ENCODE peak calls at places on chromosomes 3 and 15, in five cellular contexts. W, G, N, A and Q are unnamed samples.

GRCh38 chr15:98069256-98069655 is 108.8 kb downstream of the ARRDC4 start:
- DNase-seq in W (no peak), G (no peak), N (no peak), A (no peak), Q (no peak)

GRCh38 chr3:9298236-9298635 is 48.8 kb upstream of the SRGAP3 start:
- DNase-seq in W (no peak), G (no peak), N (no peak), A (no peak), Q (no peak)

GRCh38 chr3:69855436-69856162 is 116.3 kb downstream of the MITF start:
- DNase-seq in W (no peak), G (no peak), N (no peak), A (peak; percentile 12), Q (no peak)

GRCh38 chr3:55937301-55937700 is 450.2 kb upstream of the WNT5A start:
- DNase-seq in W (no peak), G (no peak), N (no peak), A (no peak), Q (no peak)

GRCh38 chr3:79306939-79307590 is 460.7 kb downstream of the ROBO1 start:
- DNase-seq in W (no peak), G (no peak), N (no peak), A (no peak), Q (no peak)

GRCh38 chr3:55180936-55181535 is 253.2 kb upstream of the LRTM1 start:
- DNase-seq in W (no peak), G (peak; percentile 9), N (peak; percentile 0), A (peak; percentile 38), Q (no peak)

GRCh38 chr15:85562824-85563223 is 182.4 kb downstream of the AKAP13 start:
- DNase-seq in W (no peak), G (no peak), N (no peak), A (no peak), Q (no peak)

GRCh38 chr15:76756371-76756770 is 148.8 kb downstream of the SCAPER start:
- DNase-seq in W (no peak), G (no peak), N (no peak), A (no peak), Q (no peak)

GRCh38 chr15:39961051-39961450 is 27.1 kb downstream of the EIF2AK4 start:
- DNase-seq in W (no peak), G (no peak), N (no peak), A (no peak), Q (no peak)

GRCh38 chr3:12569836-12570235 is 12.9 kb downstream of the MKRN2 start:
- DNase-seq in W (no peak), G (no peak), N (no peak), A (no peak), Q (no peak)

GRCh38 chr3:40756500-40756899 is 231.7 kb downstream of the ZNF621 start:
- DNase-seq in W (no peak), G (no peak), N (no peak), A (no peak), Q (no peak)

GRCh38 chr15:39953521-39953920 is 19.6 kb downstream of the EIF2AK4 start:
- DNase-seq in W (no peak), G (no peak), N (no peak), A (no peak), Q (no peak)

GRCh38 chr15:62847900-62848489 is 194.6 kb upstream of the TPM1 start:
- DNase-seq in W (peak; percentile 86), G (peak; percentile 68), N (peak; percentile 67), A (peak; percentile 41), Q (no peak)

GRCh38 chr15:60408438-60409105 is 10.8 kb upstream of the ANXA2 start:
- DNase-seq in W (no peak), G (no peak), N (no peak), A (no peak), Q (no peak)

GRCh38 chr3:182255095-182255600 is 538.2 kb upstream of the ATP11B start:
- DNase-seq in W (no peak), G (no peak), N (no peak), A (no peak), Q (no peak)

GRCh38 chr15:56871180-56871579 is 47.3 kb upstream of the TCF12 start:
- DNase-seq in W (no peak), G (no peak), N (no peak), A (no peak), Q (no peak)